ENCODE peak calls at places on chromosomes 2 and 18, in four cellular contexts. Q is SK-N-SH, L is K562, M is HCT116. C is an unnamed sample.

GRCh38 chr18:63868546-63868945 is 19.0 kb upstream of the SERPINB2 start:
- DNase-seq in Q (no peak), L (no peak), M (no peak), C (no peak)

GRCh38 chr2:44674473-44675299 is 266.8 kb upstream of the SIX3 start:
- DNase-seq in Q (no peak), L (no peak), M (no peak), C (no peak)

GRCh38 chr2:231146656-231147055 is 21.8 kb upstream of the HTR2B start:
- DNase-seq in Q (no peak), L (no peak), M (no peak), C (no peak)

GRCh38 chr2:137886432-137886831 is 77.8 kb upstream of the HNMT start:
- DNase-seq in Q (no peak), L (no peak), M (peak; percentile 8), C (peak; percentile 83)

GRCh38 chr2:118907759-118908158 is 34.2 kb upstream of the MARCO start:
- DNase-seq in Q (no peak), L (no peak), M (no peak), C (no peak)

GRCh38 chr2:150271952-150272351 is 215.5 kb downstream of the RND3 start:
- DNase-seq in Q (no peak), L (no peak), M (no peak), C (no peak)

GRCh38 chr2:239792649-239793010 is 232.5 kb downstream of the NDUFA10 start:
- DNase-seq in Q (no peak), L (no peak), M (no peak), C (no peak)

GRCh38 chr18:6482198-6482977 is 67.7 kb upstream of the L3MBTL4 start:
- DNase-seq in Q (peak; percentile 67), L (peak; percentile 45), M (no peak), C (peak; percentile 38)

GRCh38 chr2:120919771-120920437 is 184.2 kb downstream of the GLI2 start:
- DNase-seq in Q (no peak), L (no peak), M (no peak), C (no peak)

GRCh38 chr2:72926368-72926767 is 9.0 kb downstream of the EMX1 start:
- DNase-seq in Q (no peak), L (no peak), M (no peak), C (no peak)

GRCh38 chr2:218858671-218859555 is 692 bp upstream of the WNT6 start:
- DNase-seq in Q (no peak), L (no peak), M (no peak), C (no peak)

GRCh38 chr2:137806102-137806805 is 158.0 kb upstream of the HNMT start:
- DNase-seq in Q (no peak), L (no peak), M (no peak), C (no peak)

GRCh38 chr2:240644859-240645301 is 19.6 kb downstream of the GPR35 start:
- DNase-seq in Q (peak; percentile 34), L (no peak), M (no peak), C (no peak)

GRCh38 chr2:47307066-47307465 is 95.9 kb upstream of the MSH2 start:
- DNase-seq in Q (peak; percentile 57), L (no peak), M (no peak), C (no peak)

GRCh38 chr2:107414376-107414775 is 412.3 kb upstream of the RGPD4 start:
- DNase-seq in Q (no peak), L (no peak), M (no peak), C (no peak)

GRCh38 chr2:240507060-240507777 is 50.6 kb downstream of the ANKMY1 start:
- DNase-seq in Q (peak; percentile 26), L (no peak), M (no peak), C (no peak)

GRCh38 chr2:37795938-37796337 is 124.5 kb upstream of the CDC42EP3 start:
- DNase-seq in Q (no peak), L (no peak), M (no peak), C (no peak)

GRCh38 chr18:58049000-58049688 is 5.1 kb downstream of the NEDD4L start:
- DNase-seq in Q (no peak), L (no peak), M (no peak), C (no peak)

DNA sequence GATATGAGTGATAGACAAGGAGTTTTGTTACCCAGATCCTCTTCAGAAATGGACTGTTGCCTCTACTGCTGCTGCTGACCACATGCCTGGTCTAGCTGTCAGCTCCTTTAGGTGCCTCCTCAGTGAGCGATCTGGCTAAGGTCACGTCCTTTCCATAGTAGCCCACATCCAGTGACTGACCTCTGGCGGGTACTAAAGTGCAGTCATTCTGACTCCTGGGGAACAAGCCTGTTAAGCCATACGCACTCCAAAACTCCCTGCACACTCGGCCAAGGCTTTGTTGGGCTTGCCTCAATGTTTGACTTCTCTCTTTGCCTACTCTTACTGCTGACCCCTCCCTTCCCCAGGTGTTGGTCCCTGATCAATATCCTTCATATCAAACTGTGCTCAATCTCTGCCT is 685.2 kb downstream of the IRS1 start:
- DNase-seq in Q (no peak), L (no peak), M (peak; percentile 69), C (peak; percentile 59)
- TF ChIP-seq ELF1 in Q (no peak), L (no peak), M (no peak), C (no peak)

DNA sequence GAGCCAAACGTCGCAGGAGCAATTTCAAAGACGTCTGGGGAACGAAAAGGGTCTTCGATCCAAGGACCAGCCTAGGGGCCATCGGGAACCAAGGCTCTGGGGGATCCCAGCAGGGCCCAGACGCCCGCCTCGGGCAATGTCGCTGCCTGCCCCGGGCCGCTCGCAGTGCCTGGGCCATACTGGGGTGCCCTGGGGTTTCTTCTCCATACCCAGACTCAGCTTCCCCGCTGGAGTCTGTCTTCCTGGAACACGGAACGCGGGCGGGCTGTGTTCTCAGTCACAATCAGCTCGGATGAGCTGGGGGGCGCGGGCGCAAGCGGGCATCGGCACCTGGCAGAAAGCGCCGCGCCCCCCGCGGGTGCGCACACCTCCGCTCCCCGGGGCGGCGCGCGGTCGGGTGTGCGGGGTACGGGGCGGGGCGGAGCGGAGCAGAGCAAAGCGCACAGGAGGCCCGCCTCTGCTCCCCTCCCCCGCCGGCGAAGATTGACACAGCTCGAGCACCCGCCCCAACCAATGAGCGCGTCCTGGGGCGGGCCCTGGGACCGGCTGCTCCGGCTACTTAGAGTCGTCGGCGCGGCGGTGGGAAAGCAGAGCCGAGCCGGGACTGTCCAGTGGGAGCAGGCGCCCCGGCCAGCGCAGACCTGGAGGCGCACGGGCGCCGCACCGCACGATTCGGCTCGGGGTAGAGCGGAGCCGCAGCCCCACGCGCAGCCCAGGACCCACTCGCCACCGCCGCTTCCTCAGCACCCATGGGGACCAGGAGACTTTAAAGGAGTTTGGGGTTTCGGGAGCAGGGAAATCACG is at the start of gene LRATD1:
- DNase-seq in Q (peak; percentile 97), L (peak; percentile 69), M (no peak), C (peak; percentile 50)
- TF ChIP-seq ELF1 in Q (no peak), L (no peak), M (no peak), C (no peak)

DNA sequence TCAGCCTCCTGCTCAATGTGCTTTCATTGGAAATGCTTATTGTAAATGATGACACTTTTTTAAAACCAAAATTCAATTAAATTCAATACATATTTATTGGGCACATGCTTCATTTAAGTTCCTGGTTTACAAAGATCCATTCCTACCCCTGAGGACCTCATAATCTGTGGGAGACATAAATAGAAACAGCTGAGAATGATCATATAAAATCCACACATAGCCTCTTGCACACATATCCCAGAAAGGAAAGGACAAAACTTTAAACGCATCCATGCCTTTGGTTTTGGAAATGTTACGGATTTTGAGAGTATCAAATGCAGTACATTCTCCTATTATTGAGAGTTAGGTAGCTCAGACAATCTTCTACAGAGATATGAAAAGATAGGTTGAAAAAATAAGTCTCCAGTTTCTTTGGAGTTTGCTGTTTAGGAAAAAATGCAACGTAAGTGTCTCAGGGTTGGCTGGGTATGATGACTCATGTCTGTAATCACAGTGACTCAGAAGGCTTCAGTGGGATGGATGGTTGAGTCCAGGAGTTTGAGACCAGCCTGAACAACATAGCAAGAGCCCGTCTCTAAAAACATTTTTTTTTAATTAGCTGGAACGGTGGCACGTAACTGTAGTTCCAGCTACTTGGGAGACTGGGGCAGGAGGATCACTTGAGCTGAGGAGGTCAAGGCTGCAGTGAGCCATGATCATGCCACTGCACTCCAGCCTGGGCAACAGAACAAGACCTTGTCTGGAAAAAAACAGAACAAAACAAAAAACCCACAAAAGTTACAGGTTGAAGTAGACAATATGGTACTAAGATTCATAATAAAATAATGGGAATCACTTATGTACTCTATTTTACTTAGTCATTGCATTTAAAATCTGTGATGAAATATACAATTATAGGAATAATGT is 3.9 kb upstream of the PRELID3A start:
- DNase-seq in Q (no peak), L (peak; percentile 55), M (peak; percentile 68), C (no peak)
- TF ChIP-seq ELF1 in Q (no peak), L (no peak), M (no peak), C (no peak)

GRCh38 chr2:108536911-108537310 is 2.6 kb downstream of the LIMS1 start:
- DNase-seq in Q (no peak), L (no peak), M (no peak), C (no peak)

GRCh38 chr2:108533832-108534576 is at the start of gene LIMS1:
- DNase-seq in Q (peak; percentile 97), L (peak; percentile 94), M (peak; percentile 83), C (peak; percentile 82)

GRCh38 chr2:108534577-108535379 is 508 bp downstream of the LIMS1 start:
- DNase-seq in Q (no peak), L (no peak), M (no peak), C (peak; percentile 43)

GRCh38 chr2:108536133-108536780 is 2.0 kb downstream of the LIMS1 start:
- DNase-seq in Q (no peak), L (no peak), M (no peak), C (peak; percentile 50)

GRCh38 chr2:108535380-108535677 is 1.1 kb downstream of the LIMS1 start:
- DNase-seq in Q (no peak), L (no peak), M (no peak), C (no peak)
- TF ChIP-seq ELF1 in Q (no peak), L (no peak), M (no peak), C (no peak)

GRCh38 chr18:23331091-23331920 is 121.8 kb upstream of the RIOK3 start:
- DNase-seq in Q (no peak), L (no peak), M (no peak), C (no peak)

GRCh38 chr18:23333827-23334226 is 119.3 kb upstream of the RIOK3 start:
- DNase-seq in Q (no peak), L (no peak), M (no peak), C (no peak)

GRCh38 chr18:23334569-23334968 is 118.5 kb upstream of the RIOK3 start:
- DNase-seq in Q (no peak), L (no peak), M (no peak), C (no peak)

GRCh38 chr18:23332356-23332755 is 120.7 kb upstream of the RIOK3 start:
- DNase-seq in Q (no peak), L (no peak), M (no peak), C (no peak)

GRCh38 chr18:23330423-23330822 is 122.7 kb upstream of the RIOK3 start:
- DNase-seq in Q (no peak), L (no peak), M (no peak), C (no peak)
- TF ChIP-seq ELF1 in Q (no peak), L (no peak), M (no peak), C (no peak)

GRCh38 chr2:159557437-159558034 is 58.8 kb downstream of the BAZ2B start:
- DNase-seq in Q (no peak), L (no peak), M (peak; percentile 16), C (peak; percentile 42)
- TF ChIP-seq ELF1 in Q (no peak), L (no peak), M (no peak), C (no peak)

DNA sequence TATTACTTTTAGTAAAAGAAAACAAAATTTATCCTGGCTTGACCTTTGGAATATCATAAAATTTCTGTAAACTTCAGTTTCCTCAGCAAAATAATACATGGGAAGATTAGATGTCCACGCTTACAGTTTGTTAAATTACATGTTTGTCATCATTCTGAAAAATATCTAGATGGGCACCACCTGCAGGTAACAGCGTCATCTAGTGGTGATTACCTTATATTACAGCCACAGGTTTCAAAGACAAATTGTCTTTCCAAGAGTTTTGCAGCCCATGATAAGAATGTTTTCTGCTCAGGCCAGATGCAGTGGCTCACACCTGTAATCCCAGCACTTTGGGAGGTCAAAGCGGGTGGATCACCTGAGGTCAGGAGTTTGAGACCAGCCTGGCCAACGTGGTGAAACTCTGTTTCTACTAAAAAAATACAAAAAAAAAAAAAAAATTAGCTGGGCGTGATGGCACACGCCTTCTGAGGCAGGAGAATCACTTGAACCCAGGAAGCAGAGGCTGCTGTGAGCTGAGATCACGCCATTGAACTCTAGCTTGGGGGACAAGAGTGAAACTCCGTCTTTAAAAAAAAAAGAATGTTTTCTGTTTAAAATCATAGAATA is 96.3 kb upstream of the RASGRP3 start:
- DNase-seq in Q (no peak), L (peak; percentile 44), M (peak; percentile 18), C (no peak)
- TF ChIP-seq ELF1 in Q (no peak), L (no peak), M (no peak), C (no peak)

C was measured in HepG2.